ENCODE peak calls at places on chromosomes 4 and X, in six cellular contexts. F, T, X, M, H and P are unnamed samples.

GRCh38 chr4:133148690-133149363 is at the start of gene PCDH10:
- DNase-seq in M (peak; percentile 91), X (peak; percentile 80), H (no peak), T (peak; percentile 98), F (no peak), P (peak; percentile 86)

GRCh38 chr4:75180790-75181776 is 248.2 kb downstream of the PARM1 start:
- DNase-seq in H (peak; percentile 22), F (no peak), T (no peak), M (peak; percentile 48), X (no peak), P (no peak)

GRCh38 chr4:81131066-81131465 is 84.0 kb downstream of the PRKG2 start:
- DNase-seq in F (no peak), X (no peak), H (no peak), M (no peak), T (no peak), P (no peak)

GRCh38 chrX:7192871-7193270 is 44.9 kb upstream of the PUDP start:
- DNase-seq in F (no peak), T (no peak), M (no peak), H (no peak), X (no peak), P (no peak)

GRCh38 chr4:122633211-122633610 is 12.3 kb upstream of the IL21 start:
- DNase-seq in X (no peak), M (peak; percentile 30), T (no peak), F (no peak), H (no peak), P (no peak)

GRCh38 chr4:116636917-116637316 is 448.5 kb downstream of the TRAM1L1 start:
- DNase-seq in X (no peak), M (no peak), H (peak; percentile 72), F (no peak), T (no peak), P (no peak)

GRCh38 chrX:124086411-124086810 is 124.9 kb downstream of the STAG2 start:
- DNase-seq in X (no peak), T (no peak), F (no peak), H (no peak), M (no peak), P (no peak)

GRCh38 chr4:41146196-41146595 is 68.1 kb downstream of the APBB2 start:
- DNase-seq in T (no peak), X (no peak), H (no peak), M (peak; percentile 36), F (no peak), P (no peak)

GRCh38 chrX:16464369-16464768 is 185.6 kb upstream of the S100G start:
- DNase-seq in H (no peak), T (no peak), M (no peak), F (no peak), X (no peak), P (no peak)

GRCh38 chr4:89267392-89267791 is 40.2 kb downstream of the GPRIN3 start:
- DNase-seq in M (no peak), T (no peak), X (no peak), F (no peak), H (no peak), P (no peak)

GRCh38 chr4:46146993-46147392 is 23.1 kb upstream of the GABRG1 start:
- DNase-seq in F (no peak), T (no peak), X (no peak), M (no peak), H (no peak), P (no peak)

GRCh38 chr4:168893807-168894206 is 116.2 kb downstream of the CBR4 start:
- DNase-seq in X (no peak), T (peak; percentile 16), M (no peak), H (no peak), F (no peak), P (no peak)

GRCh38 chrX:70436380-70436779 is 8.3 kb upstream of the DLG3 start:
- DNase-seq in X (no peak), M (peak; percentile 27), T (peak; percentile 55), F (no peak), H (peak; percentile 25), P (no peak)

GRCh38 chr4:18593297-18594002 is 571.9 kb upstream of the LCORL start:
- DNase-seq in X (no peak), M (peak; percentile 79), H (peak; percentile 71), F (peak; percentile 63), T (peak; percentile 62), P (no peak)

GRCh38 chr4:38076153-38076669 is 116.0 kb downstream of the PTTG2 start:
- DNase-seq in F (no peak), X (no peak), M (no peak), H (no peak), T (no peak), P (no peak)

GRCh38 chr4:147481577-147482109 is 746 bp downstream of the EDNRA start:
- DNase-seq in T (no peak), H (no peak), M (peak; percentile 44), F (no peak), X (no peak), P (no peak)

GRCh38 chr4:37603070-37603468 is 83.1 kb downstream of the RELL1 start:
- DNase-seq in M (peak; percentile 71), H (peak; percentile 60), X (peak; percentile 87), F (peak; percentile 41), T (peak; percentile 89), P (peak; percentile 92)

GRCh38 chr4:74316397-74316796 is 8.1 kb downstream of the EPGN start:
- DNase-seq in M (peak; percentile 38), H (no peak), X (no peak), T (no peak), F (no peak), P (no peak)

GRCh38 chrX:17519349-17519748 is 144.3 kb downstream of the NHS start:
- DNase-seq in X (no peak), M (peak; percentile 55), H (no peak), F (no peak), T (no peak), P (peak; percentile 79)

GRCh38 chr4:5758741-5759140 is 47.7 kb downstream of the EVC start:
- DNase-seq in M (peak; percentile 99), T (no peak), H (no peak), X (no peak), F (peak; percentile 77), P (no peak)

GRCh38 chr4:47704693-47705325 is 133.1 kb downstream of the CORIN start:
- DNase-seq in X (peak; percentile 70), F (no peak), M (peak; percentile 52), H (peak; percentile 46), T (peak; percentile 83), P (no peak)

GRCh38 chrX:104113237-104113965 is 1.1 kb downstream of the ZCCHC18 start:
- DNase-seq in M (peak; percentile 67), F (no peak), X (no peak), T (peak; percentile 69), H (peak; percentile 70), P (peak; percentile 33)

GRCh38 chrX:39377171-39377570 is 575.9 kb downstream of the MID1IP1 start:
- DNase-seq in M (no peak), T (no peak), X (no peak), H (no peak), F (no peak), P (no peak)

GRCh38 chr4:48489683-48490011 is 405 bp upstream of the ZAR1 start:
- DNase-seq in X (no peak), F (no peak), H (no peak), T (no peak), M (no peak), P (no peak)

GRCh38 chr4:5734841-5735240 is 23.8 kb downstream of the EVC start:
- DNase-seq in X (no peak), H (no peak), M (no peak), T (no peak), F (no peak), P (peak; percentile 60)

DNA sequence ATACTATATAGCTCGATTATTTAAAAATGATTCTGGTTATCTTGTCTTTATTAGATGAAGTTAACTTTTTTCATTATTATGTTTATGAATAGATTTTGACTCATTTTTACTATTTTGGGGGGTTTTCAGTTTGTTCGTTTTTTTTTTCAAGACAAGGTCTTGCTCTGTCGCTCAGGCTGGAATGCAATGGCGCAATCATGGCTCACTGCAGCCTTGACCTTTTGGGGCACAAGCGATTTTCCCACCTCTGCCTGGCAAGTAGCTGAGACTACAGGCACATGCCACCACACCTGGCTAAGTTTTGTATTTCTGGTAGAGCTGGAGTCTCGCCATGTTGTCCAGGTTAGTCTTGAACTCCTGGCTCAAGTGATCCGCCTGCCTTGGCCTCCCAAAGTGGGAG is 24.9 kb upstream of the FOXR2 start:
- DNase-seq in X (no peak), F (no peak), H (no peak), T (no peak), M (no peak), P (no peak)
- H3K9me3 ChIP-seq in X (no peaks in the 10 kb centered on the region), F (no peaks in the 10 kb centered on the region), H (no peaks in the 10 kb centered on the region), T (no peaks in the 10 kb centered on the region), M (no peaks in the 10 kb centered on the region), P (no peaks in the 10 kb centered on the region)

DNA sequence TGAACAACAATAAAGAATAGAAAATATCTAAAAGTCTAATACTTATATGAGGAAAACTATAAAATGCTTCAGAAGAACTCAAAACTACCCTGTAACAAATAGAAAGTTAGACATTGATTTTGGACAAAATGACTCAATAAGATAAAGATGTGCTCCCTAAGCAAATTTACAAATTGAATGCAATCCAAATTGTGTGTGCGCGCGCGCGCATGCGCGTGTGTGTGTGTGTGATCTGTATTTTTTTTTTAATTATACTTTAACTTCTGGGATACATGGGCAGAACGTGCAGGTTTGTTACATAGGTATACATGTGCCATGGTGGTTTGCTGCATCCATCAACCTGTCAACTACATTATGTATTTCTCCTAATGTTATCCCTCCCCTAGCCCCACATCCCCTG is 320.8 kb upstream of the INTU start:
- DNase-seq in T (no peak), F (no peak), M (no peak), X (no peak), H (no peak), P (no peak)
- H3K9me3 ChIP-seq in T (peaks cover 4% of the 10 kb centered on the region), F (peaks cover 4% of the 10 kb centered on the region), M (no peaks in the 10 kb centered on the region), X (no peaks in the 10 kb centered on the region), H (peaks cover 15% of the 10 kb centered on the region), P (no peaks in the 10 kb centered on the region)

GRCh38 chr4:1255151-1255550 is 6.2 kb upstream of the CTBP1 start:
- DNase-seq in H (no peak), T (no peak), X (no peak), F (no peak), M (peak; percentile 63), P (no peak)

GRCh38 chr4:1252928-1253492 is 4.1 kb upstream of the CTBP1 start:
- DNase-seq in M (no peak), X (no peak), F (no peak), H (no peak), T (no peak), P (no peak)

GRCh38 chr4:1253831-1254230 is 4.9 kb upstream of the CTBP1 start:
- DNase-seq in H (no peak), M (no peak), T (no peak), X (no peak), F (no peak), P (no peak)

GRCh38 chr4:1258457-1258856 is 9.5 kb upstream of the CTBP1 start:
- DNase-seq in X (no peak), H (no peak), M (no peak), T (no peak), F (no peak), P (no peak)

GRCh38 chr4:1255699-1256098 is 6.8 kb upstream of the CTBP1 start:
- DNase-seq in F (no peak), M (no peak), H (no peak), T (no peak), X (no peak), P (no peak)
- H3K9me3 ChIP-seq in F (peaks cover 5% of the 10 kb centered on the region), M (no peaks in the 10 kb centered on the region), H (peaks cover 32% of the 10 kb centered on the region), T (peaks cover 13% of the 10 kb centered on the region), X (peaks cover 4% of the 10 kb centered on the region), P (no peaks in the 10 kb centered on the region)

DNA sequence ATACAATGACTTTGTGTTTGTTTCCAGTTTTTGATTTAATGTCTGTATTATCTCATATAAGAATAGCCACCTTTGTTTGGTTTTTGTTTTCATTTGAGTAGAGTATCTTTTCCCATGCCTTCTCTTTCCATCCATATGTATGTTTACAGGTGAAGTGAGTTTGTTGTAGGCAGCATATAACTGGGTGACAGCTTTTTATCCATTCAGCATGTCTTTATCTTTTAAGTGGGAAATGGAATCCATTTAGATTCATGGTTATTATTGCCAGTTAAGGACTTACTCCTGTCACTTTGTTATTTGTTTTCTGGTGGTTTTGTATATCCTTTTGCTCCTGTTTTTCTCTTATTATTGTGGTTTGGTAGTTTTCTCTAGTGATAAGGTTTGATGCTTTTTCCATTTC is 34.3 kb downstream of the SCLT1 start:
- DNase-seq in X (no peak), H (no peak), F (no peak), T (no peak), M (no peak), P (no peak)
- H3K9me3 ChIP-seq in X (peaks cover 20% of the 10 kb centered on the region), H (peaks cover 57% of the 10 kb centered on the region), F (peaks cover 34% of the 10 kb centered on the region), T (peaks cover 42% of the 10 kb centered on the region), M (peaks cover 3% of the 10 kb centered on the region), P (peaks cover 62% of the 10 kb centered on the region)